ENCODE peak calls at places on chromosomes 16 and 17, in six cellular contexts. M is stomach, P is IMR-90, L is H54, U is GM12891, K is adrenal gland. V is an unnamed sample.

GRCh38 chr17:64741924-64742670 is 80.0 kb upstream of the SMURF2 start:
- DNase-seq in U (no peak), K (no peak), L (no peak), P (peak), M (no peak), V (no peak)

GRCh38 chr16:82657239-82657638 is 30.5 kb downstream of the CDH13 start:
- DNase-seq in M (no peak), U (no peak), L (no peak), K (no peak), P (peak), V (no peak)

GRCh38 chr16:1151424-1152122 is 1.3 kb upstream of the CACNA1H start:
- DNase-seq in P (no peak), L (no peak), K (no peak), M (no peak), U (no peak), V (no peak)

GRCh38 chr17:40310882-40311391 is 2.0 kb downstream of the RARA start:
- DNase-seq in K (peak), M (no peak), P (no peak), L (no peak), U (no peak), V (no peak)

GRCh38 chr17:2792541-2793169 is 3.6 kb upstream of the RAP1GAP2 start:
- DNase-seq in L (no peak), U (no peak), P (no peak), K (no peak), M (no peak), V (no peak)

GRCh38 chr17:74145756-74146155 is 57.7 kb upstream of the RPL38 start:
- DNase-seq in K (no peak), L (no peak), U (no peak), M (no peak), P (no peak), V (no peak)

GRCh38 chr16:89909777-89910716 is 8.6 kb upstream of the MC1R start:
- DNase-seq in M (peak), U (peak), L (peak), K (peak), P (peak), V (peak)

GRCh38 chr17:56717471-56717870 is 116.2 kb downstream of the C17orf67 start:
- DNase-seq in L (no peak), P (no peak), K (no peak), U (no peak), M (no peak), V (no peak)

GRCh38 chr16:76277099-76278030 is at the start of gene CNTNAP4:
- DNase-seq in P (no peak), U (no peak), K (no peak), L (no peak), M (no peak), V (no peak)

GRCh38 chr17:74842599-74843351 is 16.9 kb downstream of the GRIN2C start:
- DNase-seq in M (peak), K (peak), U (peak), L (no peak), P (peak), V (peak)

GRCh38 chr17:13171790-13172189 is 154.0 kb upstream of the ELAC2 start:
- DNase-seq in K (no peak), U (no peak), L (no peak), P (no peak), M (no peak), V (no peak)

GRCh38 chr16:71626018-71626857 is at the start of gene MARVELD3:
- DNase-seq in L (no peak), K (peak), M (peak), U (peak), P (no peak), V (no peak)

DNA sequence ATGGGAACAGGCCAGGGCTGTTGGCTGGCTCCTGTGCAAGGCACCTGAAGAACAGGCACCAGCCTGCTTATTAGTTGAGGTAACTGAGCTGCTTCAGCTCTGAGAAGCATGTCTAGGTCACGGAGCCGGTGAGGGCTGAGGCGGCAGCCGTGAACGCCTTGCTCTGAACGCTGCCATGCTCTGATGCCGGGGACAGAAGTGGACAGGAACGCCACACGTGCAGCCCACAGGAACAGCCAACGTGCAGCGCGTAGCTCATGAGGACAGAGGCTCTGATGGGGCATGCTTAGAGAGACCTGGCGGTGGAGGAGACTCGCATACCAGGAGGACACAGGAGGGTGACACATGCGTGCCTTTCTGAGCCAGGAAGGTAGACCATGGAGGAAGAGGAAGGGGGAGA is 25.6 kb downstream of the USP22 start:
- DNase-seq in M (no peak), P (no peak), U (no peak), K (no peak), L (no peak), V (no peak)
- TF ChIP-seq POLR2A in M (no peak), P (no peak), U (no peak), K (no peak), L (no peak), V (no peak)

GRCh38 chr16:11612110-11612981 is 25.6 kb upstream of the LITAF start:
- DNase-seq in U (no peak), M (peak), K (no peak), L (no peak), P (no peak), V (peak)
- TF ChIP-seq POLR2A in U (no peak), M (no peak), K (no peak), L (no peak), P (no peak), V (no peak)

DNA sequence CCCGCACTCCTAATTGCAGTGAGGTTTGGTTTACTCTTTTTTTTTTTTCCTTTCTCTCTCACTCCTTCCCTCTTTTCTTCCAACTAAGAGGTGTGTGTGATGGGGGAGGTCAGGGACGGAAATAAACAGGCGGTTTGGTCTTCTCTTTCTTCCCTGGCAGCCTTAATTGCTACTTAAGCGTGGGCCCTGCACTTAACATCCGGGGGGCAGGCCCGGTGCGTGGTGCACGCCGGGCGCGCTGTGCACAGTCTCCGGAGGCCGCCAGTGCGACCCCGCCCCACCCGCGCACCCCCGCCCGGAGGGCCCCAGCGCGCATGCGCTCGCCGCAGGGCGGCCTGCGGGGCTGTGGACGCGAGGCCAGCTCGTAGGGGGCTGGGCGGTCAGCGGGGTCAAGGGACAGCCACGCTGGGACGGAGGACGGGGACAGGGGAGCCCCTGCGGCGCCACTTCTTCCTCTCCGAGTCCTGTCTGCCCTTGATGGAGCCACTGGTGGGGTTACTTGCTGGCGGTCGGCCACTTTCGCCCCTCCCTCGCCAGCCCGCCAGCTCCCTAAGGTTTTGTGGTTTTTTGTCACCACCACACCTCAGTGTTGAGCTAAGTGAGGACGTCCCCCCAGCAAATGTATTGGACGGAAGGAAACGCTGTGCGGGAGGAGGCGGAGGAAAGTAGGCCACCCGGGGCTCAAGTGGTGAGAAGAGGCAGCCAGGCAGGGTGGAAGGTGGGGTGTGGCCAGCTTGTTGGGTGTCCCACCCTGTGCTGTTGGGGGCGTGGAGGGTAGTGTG is 120.9 kb downstream of the MRM1 start:
- DNase-seq in K (peak), M (peak), L (peak), U (peak), P (peak), V (peak)
- TF ChIP-seq POLR2A in K (no peak), M (no peak), L (peak), U (no peak), P (no peak), V (peak)

GRCh38 chr17:43025290-43025657 is 243 bp downstream of the RND2 start:
- DNase-seq in M (no peak), P (no peak), U (no peak), L (no peak), K (no peak), V (no peak)

GRCh38 chr17:43025766-43026537 is 921 bp downstream of the RND2 start:
- DNase-seq in K (no peak), M (no peak), U (no peak), L (no peak), P (no peak), V (no peak)

GRCh38 chr17:43026610-43027009 is 1.6 kb downstream of the RND2 start:
- DNase-seq in M (no peak), K (no peak), L (no peak), U (no peak), P (no peak), V (no peak)

GRCh38 chr17:43027091-43028032 is 2.3 kb downstream of the RND2 start:
- DNase-seq in L (no peak), U (no peak), P (no peak), K (no peak), M (no peak), V (no peak)

GRCh38 chr17:43024407-43025289 is at the start of gene RND2:
- DNase-seq in M (peak), P (peak), L (peak), U (peak), K (peak), V (peak)
- TF ChIP-seq POLR2A in M (no peak), P (peak), L (no peak), U (no peak), K (no peak), V (no peak)

V was measured in erythroblast.